ENCODE peak calls at places on chromosomes 3 and 15, in seven cellular contexts. P, G, Y, X, O, S and R are unnamed samples.

GRCh38 chr15:50227076-50227475 is 38.5 kb downstream of the HDC start:
- ATAC-seq in S (no peak), Y (no peak), O (peak; percentile 71), X (no peak), P (no peak), G (no peak), R (no peak)

GRCh38 chr3:138835177-138835757 is 539 bp upstream of the PIK3CB start:
- ATAC-seq in P (no peak), X (no peak), S (peak; percentile 4), Y (peak; percentile 64), G (no peak), O (no peak), R (no peak)

GRCh38 chr3:185528481-185529009 is 23.8 kb downstream of the LIPH start:
- ATAC-seq in S (no peak), G (no peak), X (no peak), Y (no peak), P (no peak), O (no peak), R (no peak)

GRCh38 chr3:66582721-66583141 is 81.9 kb upstream of the LRIG1 start:
- ATAC-seq in P (no peak), X (peak; percentile 92), O (no peak), S (peak; percentile 97), Y (peak; percentile 24), G (peak; percentile 97), R (no peak)

GRCh38 chr3:156797368-156797767 is 28.8 kb upstream of the LEKR1 start:
- ATAC-seq in S (no peak), O (no peak), P (no peak), Y (no peak), G (no peak), X (no peak), R (no peak)

GRCh38 chr3:141323936-141324704 is 44.2 kb upstream of the ZBTB38 start:
- ATAC-seq in S (no peak), O (peak; percentile 27), Y (no peak), X (no peak), G (no peak), P (no peak), R (no peak)

GRCh38 chr3:188832961-188833615 is 338.7 kb upstream of the TPRG1 start:
- ATAC-seq in O (no peak), S (no peak), G (no peak), Y (peak; percentile 39), P (no peak), X (no peak), R (peak; percentile 69)

GRCh38 chr3:128456776-128457715 is 9.6 kb downstream of the DNAJB8 start:
- ATAC-seq in O (no peak), X (no peak), S (no peak), Y (no peak), G (no peak), P (no peak), R (peak; percentile 57)

GRCh38 chr15:83483612-83484011 is 36.5 kb downstream of the SH3GL3 start:
- ATAC-seq in O (no peak), Y (no peak), P (no peak), X (no peak), S (no peak), G (no peak), R (no peak)

GRCh38 chr3:128113817-128114794 is 9.5 kb downstream of the RUVBL1 start:
- ATAC-seq in G (no peak), S (no peak), X (no peak), P (no peak), O (no peak), Y (no peak), R (no peak)

GRCh38 chr3:17143893-17144664 is 259.3 kb downstream of the PLCL2 start:
- ATAC-seq in Y (no peak), O (no peak), X (peak; percentile 15), S (no peak), P (no peak), G (no peak), R (no peak)

GRCh38 chr3:29486917-29487316 is 206.0 kb downstream of the RBMS3 start:
- ATAC-seq in X (no peak), Y (no peak), O (peak; percentile 29), P (no peak), G (no peak), S (no peak), R (no peak)

GRCh38 chr3:86856711-86857110 is 134.2 kb downstream of the VGLL3 start:
- ATAC-seq in P (no peak), Y (no peak), O (no peak), S (no peak), G (no peak), X (no peak), R (no peak)

GRCh38 chr3:14227866-14228265 is 49.2 kb downstream of the LSM3 start:
- ATAC-seq in P (no peak), G (no peak), Y (no peak), O (no peak), S (no peak), X (no peak), R (no peak)

GRCh38 chr15:32704343-32705076 is 13.3 kb upstream of the GREM1 start:
- ATAC-seq in O (no peak), G (no peak), Y (no peak), P (no peak), X (no peak), S (no peak), R (peak; percentile 76)

GRCh38 chr3:172984938-172985337 is 156.1 kb downstream of the SPATA16 start:
- ATAC-seq in G (no peak), O (no peak), Y (no peak), S (no peak), P (no peak), X (no peak), R (no peak)

GRCh38 chr3:189680723-189681122 is 49.5 kb downstream of the TP63 start:
- ATAC-seq in S (no peak), Y (no peak), P (no peak), X (no peak), G (no peak), O (no peak), R (no peak)